ENCODE peak calls at places on chromosomes 12 and 14, in nine cellular contexts. T is stomach, F is K562, P is ovary, G is A549, K is HepG2, Q is tibial nerve, Z is transverse colon, S is esophagus muscularis mucosa. B is an unnamed sample.

GRCh38 chr14:24068711-24069410 is 2.5 kb upstream of the CPNE6 start:
- DNase-seq in S (no peak), F (no peak), K (no peak), P (no peak), Z (no peak), T (no peak), Q (no peak), G (no peak), B (peak; percentile 46)

GRCh38 chr14:64715628-64716412 is 11.6 kb downstream of the PLEKHG3 start:
- DNase-seq in P (no peak), Z (no peak), G (no peak), F (no peak), K (no peak), S (no peak), Q (no peak), T (peak; percentile 53), B (peak; percentile 71)

GRCh38 chr12:26831959-26832816 is 806 bp downstream of the ITPR2 start:
- DNase-seq in P (peak; percentile 71), T (peak; percentile 58), F (peak; percentile 58), Q (peak; percentile 40), G (peak; percentile 77), K (peak; percentile 63), Z (peak; percentile 64), S (no peak), B (peak; percentile 88)

GRCh38 chr12:19053218-19053617 is 76.3 kb upstream of the PLEKHA5 start:
- DNase-seq in T (no peak), Q (no peak), Z (no peak), S (no peak), G (no peak), F (no peak), P (no peak), K (no peak), B (no peak)

GRCh38 chr14:103801459-103801858 is 45.9 kb downstream of the PPP1R13B start:
- DNase-seq in F (no peak), S (no peak), T (no peak), P (no peak), Q (no peak), Z (no peak), K (peak; percentile 37), G (no peak), B (no peak)

GRCh38 chr12:121166356-121166755 is 33.7 kb downstream of the P2RX7 start:
- DNase-seq in F (no peak), Z (no peak), S (no peak), T (no peak), K (no peak), Q (no peak), P (no peak), G (no peak), B (no peak)

GRCh38 chr12:2137707-2138106 is 84.9 kb downstream of the CACNA1C start:
- DNase-seq in K (no peak), G (no peak), S (no peak), Z (peak; percentile 62), F (no peak), Q (no peak), P (no peak), T (no peak), B (peak; percentile 66)

GRCh38 chr12:119659289-119659897 is 8.5 kb upstream of the PRKAB1 start:
- DNase-seq in S (no peak), K (peak; percentile 46), P (no peak), Q (peak; percentile 56), F (peak; percentile 60), Z (peak; percentile 47), G (peak; percentile 26), T (no peak), B (no peak)

GRCh38 chr12:26119391-26119981 is 5.4 kb downstream of the BHLHE41 start:
- DNase-seq in Q (peak; percentile 54), S (no peak), T (no peak), K (peak; percentile 24), F (peak; percentile 19), G (peak; percentile 79), P (no peak), Z (no peak), B (no peak)

GRCh38 chr12:131827961-131828534 is at the start of gene MMP17:
- DNase-seq in F (peak; percentile 86), S (no peak), P (peak; percentile 71), Z (peak; percentile 33), Q (peak; percentile 46), G (peak; percentile 75), T (no peak), K (no peak), B (peak; percentile 74)

GRCh38 chr14:83255015-83255726 is 1721.5 kb upstream of the SEL1L start:
- DNase-seq in T (no peak), P (no peak), Q (no peak), G (no peak), K (no peak), Z (no peak), F (no peak), S (no peak), B (no peak)

GRCh38 chr14:84128025-84128424 is 1401.9 kb upstream of the FLRT2 start:
- DNase-seq in G (no peak), K (no peak), S (no peak), F (no peak), Z (no peak), Q (no peak), P (no peak), T (no peak), B (no peak)

GRCh38 chr12:93957870-93958269 is 190.5 kb upstream of the PLXNC1 start:
- DNase-seq in P (no peak), F (no peak), K (no peak), Z (no peak), Q (no peak), G (no peak), S (no peak), T (no peak), B (no peak)

GRCh38 chr12:87332987-87333761 is 696.0 kb downstream of the C12orf50 start:
- DNase-seq in F (no peak), S (no peak), Q (no peak), K (no peak), T (no peak), G (no peak), Z (no peak), P (no peak), B (no peak)

GRCh38 chr12:66312189-66312588 is 9.9 kb downstream of the HELB start:
- DNase-seq in S (no peak), Q (no peak), K (no peak), F (no peak), Z (no peak), T (no peak), P (no peak), G (no peak), B (no peak)

DNA sequence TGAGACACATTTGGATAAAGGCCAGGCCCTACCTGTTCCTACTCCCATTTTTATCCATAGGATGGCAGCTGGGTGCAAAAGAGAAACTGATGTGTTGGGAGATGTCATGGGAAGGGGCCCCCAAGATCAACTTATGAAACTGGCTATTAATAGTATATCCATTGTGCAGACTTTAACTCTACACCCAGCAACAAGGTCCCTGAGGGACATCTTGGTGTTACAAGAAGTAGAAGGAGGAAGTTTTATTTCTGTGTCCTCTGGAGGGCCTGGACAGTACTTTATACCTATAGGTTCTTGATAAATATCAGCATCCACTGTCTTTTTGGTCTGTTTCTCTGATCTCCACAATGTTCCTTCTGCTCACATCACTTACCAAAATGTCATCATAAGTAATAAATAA is 84.6 kb downstream of the BTG1 start:
- DNase-seq in G (no peak), P (no peak), T (no peak), S (no peak), Z (no peak), F (no peak), Q (no peak), K (no peak), B (no peak)
- H3K27ac ChIP-seq in G (peak overlapping the region; percentile 21), P (no peak overlapping the region), T (no peak overlapping the region), S (no peak overlapping the region), Z (no peak overlapping the region), F (no peak overlapping the region), Q (no peak overlapping the region), K (no peak overlapping the region), B (no peak overlapping the region)

DNA sequence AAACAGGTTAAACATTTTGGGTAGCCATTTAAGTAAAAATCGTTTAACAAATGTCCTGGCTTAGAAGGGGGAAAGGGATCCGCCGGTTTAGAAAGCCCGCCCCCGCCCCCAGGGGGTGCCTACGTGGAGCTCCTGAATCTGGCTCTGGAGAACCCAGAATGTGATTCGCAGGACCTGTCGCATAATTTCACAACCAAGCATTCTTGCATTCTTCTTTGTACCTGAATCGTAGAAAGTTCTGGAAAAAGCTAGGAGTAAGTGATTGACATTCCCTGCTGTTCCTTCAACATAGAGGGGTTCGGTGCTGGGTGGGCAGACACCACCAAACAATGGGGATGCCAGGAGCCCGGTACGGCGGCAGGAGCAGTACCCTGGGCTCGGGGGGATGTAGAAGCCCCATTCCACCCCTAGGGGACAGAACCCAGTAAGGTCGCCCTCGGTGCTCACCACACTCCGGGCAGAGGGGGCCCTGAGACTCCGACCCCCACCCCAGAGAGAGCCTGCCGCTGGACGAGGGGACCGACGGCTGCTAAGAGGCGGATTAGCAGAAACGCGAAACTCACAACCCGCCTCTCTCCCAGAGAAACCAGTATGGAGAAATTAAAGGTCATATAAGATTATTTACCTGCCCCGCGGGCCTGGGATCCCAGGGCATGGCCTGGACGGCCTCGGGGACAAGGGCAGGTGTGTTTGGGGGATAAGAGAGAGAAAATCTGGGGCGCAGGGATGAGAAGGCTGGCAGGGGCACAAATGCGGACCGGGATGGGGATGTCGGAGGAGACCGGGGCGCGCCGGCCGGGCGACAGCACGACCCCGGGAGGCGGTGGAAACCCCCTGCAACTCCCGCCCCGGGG is 547 bp downstream of the CSRP2 start:
- DNase-seq in T (no peak), Q (no peak), F (peak; percentile 39), G (peak; percentile 10), Z (no peak), K (peak; percentile 23), P (peak; percentile 41), S (peak; percentile 89), B (no peak)
- TF ChIP-seq EP300 in T (no peak), Q (no peak), F (no peak), G (no peak), Z (no peak), K (no peak), P (no peak), S (no peak), B (no peak)

DNA sequence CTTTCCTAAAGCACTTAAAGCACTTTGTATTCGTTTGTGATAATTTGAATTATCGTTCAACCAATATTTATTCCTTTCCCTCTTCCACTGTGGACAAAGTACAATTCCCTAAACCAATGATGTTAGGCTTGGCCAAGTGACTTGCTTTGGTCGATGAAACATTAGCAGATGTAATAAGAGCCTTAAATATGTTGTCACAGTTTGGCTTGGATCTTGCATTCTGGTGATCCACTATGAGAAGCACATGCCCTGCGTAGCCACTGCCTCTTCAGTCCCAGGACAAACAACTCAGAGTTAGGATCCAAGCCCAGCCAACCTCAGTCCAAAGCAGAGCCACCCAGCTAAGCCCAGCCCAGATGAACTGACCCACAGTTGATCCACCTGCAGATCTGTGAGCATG is 8.4 kb upstream of the C12orf75 start:
- DNase-seq in F (no peak), P (no peak), G (no peak), Q (no peak), S (no peak), K (no peak), T (no peak), Z (no peak), B (no peak)
- H3K27ac ChIP-seq in F (no peak overlapping the region), P (no peak overlapping the region), G (peak overlapping the region; percentile 30), Q (no peak overlapping the region), S (no peak overlapping the region), K (no peak overlapping the region), T (peak overlapping the region; percentile 18), Z (no peak overlapping the region), B (no peak overlapping the region)

DNA sequence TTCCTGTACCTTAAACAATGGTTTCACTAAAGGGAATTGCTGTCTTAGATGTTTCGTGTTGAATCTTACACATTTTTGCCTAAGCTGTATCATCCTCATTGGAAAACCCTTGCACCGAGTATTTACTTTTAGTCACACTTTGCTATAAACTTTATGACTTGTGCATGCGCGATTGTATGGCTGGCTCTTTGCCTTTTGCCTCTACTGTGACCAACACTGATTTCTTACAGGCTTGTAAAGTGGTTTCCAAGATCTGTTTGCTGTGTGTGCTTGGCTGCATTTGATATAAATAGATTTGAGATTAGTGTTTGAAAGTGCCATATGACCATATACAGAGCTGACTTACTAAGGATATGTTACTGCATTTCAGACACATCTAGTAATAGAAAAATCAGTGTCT is 40.5 kb downstream of the RASSF3 start:
- DNase-seq in Z (peak; percentile 71), T (peak; percentile 59), P (no peak), Q (no peak), G (peak; percentile 79), F (no peak), K (no peak), S (no peak), B (no peak)
- TF ChIP-seq EP300 in Z (no peak), T (no peak), P (no peak), Q (no peak), G (no peak), F (no peak), K (no peak), S (no peak), B (peak; percentile 51)